ENCODE peak calls at places on chromosomes 4 and X, in four cellular contexts. W is A549, R is K562, D is HepG2. I is an unnamed sample.

GRCh38 chr4:11228575-11228974 is 200.1 kb downstream of the HS3ST1 start:
- DNase-seq in R (no peak), W (no peak), D (no peak), I (no peak)

GRCh38 chrX:9352683-9353430 is 112.0 kb upstream of the TBL1X start:
- DNase-seq in D (peak), W (peak), R (peak), I (no peak)

GRCh38 chrX:103839404-103839803 is 7.3 kb upstream of the RAB9B start:
- DNase-seq in R (no peak), D (no peak), W (no peak), I (no peak)

GRCh38 chr4:150237110-150237852 is 159.0 kb downstream of the DCLK2 start:
- DNase-seq in R (no peak), W (peak), D (no peak), I (no peak)

GRCh38 chr4:166078956-166079355 is 205.9 kb downstream of the TLL1 start:
- DNase-seq in R (no peak), W (no peak), D (no peak), I (no peak)

GRCh38 chr4:185398618-185399017 is 2.0 kb downstream of the ANKRD37 start:
- DNase-seq in D (no peak), W (no peak), R (no peak), I (no peak)

GRCh38 chr4:38889143-38889542 is 21.5 kb downstream of the FAM114A1 start:
- DNase-seq in D (peak), R (no peak), W (peak), I (no peak)

GRCh38 chrX:153981771-153982533 is 9.4 kb downstream of the TMEM187 start:
- DNase-seq in R (no peak), W (no peak), D (no peak), I (no peak)

GRCh38 chr4:126957555-126958440 is 675.0 kb upstream of the INTU start:
- DNase-seq in R (no peak), D (no peak), W (no peak), I (no peak)

GRCh38 chr4:47462799-47463234 is 685 bp downstream of the COMMD8 start:
- DNase-seq in R (no peak), W (no peak), D (no peak), I (no peak)

GRCh38 chrX:120029354-120029753 is 48.1 kb downstream of the RHOXF2B start:
- DNase-seq in W (no peak), R (no peak), D (no peak), I (no peak)

GRCh38 chrX:67787196-67787595 is 243.4 kb downstream of the AR start:
- DNase-seq in R (no peak), D (no peak), W (no peak), I (no peak)

GRCh38 chr4:2789801-2790582 is 2.9 kb upstream of the SH3BP2 start:
- DNase-seq in R (no peak), D (no peak), W (no peak), I (peak)

GRCh38 chr4:56134272-56134671 is 185.5 kb downstream of the CEP135 start:
- DNase-seq in R (no peak), W (no peak), D (peak), I (no peak)

GRCh38 chr4:141074098-141074878 is 59.0 kb downstream of the RNF150 start:
- DNase-seq in R (no peak), W (no peak), D (no peak), I (no peak)

GRCh38 chr4:15653864-15654391 is 1.2 kb downstream of the FBXL5 start:
- DNase-seq in W (peak), D (peak), R (peak), I (no peak)

GRCh38 chr4:39976945-39977488 is 694 bp downstream of the PDS5A start:
- DNase-seq in R (no peak), W (peak), D (no peak), I (peak)

GRCh38 chrX:103417933-103418332 is 41.6 kb downstream of the BEX3 start:
- DNase-seq in D (no peak), R (no peak), W (no peak), I (no peak)

GRCh38 chr4:126916626-126917140 is 716.1 kb upstream of the INTU start:
- DNase-seq in R (no peak), D (no peak), W (no peak), I (no peak)

GRCh38 chrX:39398973-39399268 is 597.7 kb downstream of the MID1IP1 start:
- DNase-seq in W (no peak), D (no peak), R (no peak), I (no peak)

GRCh38 chr4:3845744-3846429 is 79.7 kb downstream of the ADRA2C start:
- DNase-seq in D (no peak), W (no peak), R (no peak), I (no peak)

GRCh38 chrX:80879143-80879542 is 69.5 kb upstream of the BRWD3 start:
- DNase-seq in W (no peak), R (no peak), D (no peak), I (no peak)

GRCh38 chr4:132998585-132999230 is 150.4 kb upstream of the PCDH10 start:
- DNase-seq in R (no peak), D (no peak), W (no peak), I (no peak)

GRCh38 chr4:6960154-6960553 is 50.5 kb downstream of the TBC1D14 start:
- DNase-seq in R (no peak), W (no peak), D (no peak), I (no peak)

GRCh38 chr4:165654556-165654955 is 218.5 kb upstream of the TLL1 start:
- DNase-seq in R (no peak), D (peak), W (no peak), I (no peak)

GRCh38 chrX:21047034-21047455 is 327.2 kb upstream of the CNKSR2 start:
- DNase-seq in D (no peak), R (no peak), W (no peak), I (peak)

GRCh38 chr4:139558235-139559094 is 2.4 kb upstream of the SETD7 start:
- DNase-seq in D (no peak), W (no peak), R (no peak), I (no peak)

GRCh38 chr4:146134761-146135160 is 40.8 kb upstream of the LSM6 start:
- DNase-seq in D (no peak), W (no peak), R (no peak), I (no peak)

GRCh38 chr4:96355414-96355813 is 515.5 kb downstream of the PDHA2 start:
- DNase-seq in D (no peak), W (no peak), R (no peak), I (no peak)

GRCh38 chr4:86089924-86090323 is 269.9 kb downstream of the MAPK10 start:
- DNase-seq in R (no peak), W (no peak), D (no peak), I (no peak)

GRCh38 chrX:41386222-41386990 is 52.4 kb downstream of the DDX3X start:
- DNase-seq in W (no peak), R (no peak), D (no peak), I (no peak)

GRCh38 chrX:84175943-84176342 is 12.1 kb downstream of the RPS6KA6 start:
- DNase-seq in D (no peak), W (no peak), R (no peak), I (no peak)

GRCh38 chr4:184671101-184671500 is 21.6 kb downstream of the PRIMPOL start:
- DNase-seq in D (no peak), W (no peak), R (no peak), I (no peak)

GRCh38 chrX:41619221-41619620 is 69.6 kb upstream of the GPR34 start:
- DNase-seq in D (no peak), R (no peak), W (no peak), I (no peak)

GRCh38 chr4:26176621-26177121 is 144.1 kb upstream of the RBPJ start:
- DNase-seq in W (no peak), D (no peak), R (no peak), I (no peak)

GRCh38 chr4:112266823-112267222 is 18.9 kb downstream of the TIFA start:
- DNase-seq in W (peak), R (peak), D (no peak), I (no peak)

GRCh38 chr4:19987746-19988145 is 264.0 kb upstream of the SLIT2 start:
- DNase-seq in W (no peak), D (no peak), R (no peak), I (no peak)

GRCh38 chr4:88255111-88255510 is 29.2 kb downstream of the PPM1K start:
- DNase-seq in R (no peak), D (no peak), W (no peak), I (no peak)
- TF ChIP-seq HMGXB4 in R (no peak), D (no peak), W (no peak), I (no peak)

GRCh38 chrX:28124416-28124815 is 143.2 kb upstream of the DCAF8L1 start:
- DNase-seq in R (no peak), D (no peak), W (no peak), I (no peak)
- TF ChIP-seq HMGXB4 in R (no peak), D (no peak), W (no peak), I (no peak)

GRCh38 chr4:23058113-23058512 is 365.4 kb downstream of the GBA3 start:
- DNase-seq in D (no peak), W (no peak), R (no peak), I (no peak)
- TF ChIP-seq HMGXB4 in D (no peak), W (no peak), R (no peak), I (no peak)

GRCh38 chr4:180994722-180995121 is 1248.5 kb upstream of the TENM3 start:
- DNase-seq in D (no peak), R (no peak), W (no peak), I (no peak)
- TF ChIP-seq HMGXB4 in D (no peak), R (no peak), W (no peak), I (no peak)

GRCh38 chr4:1349359-1350168 is 2.6 kb downstream of the UVSSA start:
- DNase-seq in R (no peak), D (no peak), W (no peak), I (no peak)
- TF ChIP-seq HMGXB4 in R (no peak), D (no peak), W (no peak), I (no peak)

GRCh38 chr4:14431155-14432134 is 570.8 kb upstream of the CPEB2 start:
- DNase-seq in D (no peak), R (no peak), W (no peak), I (no peak)
- TF ChIP-seq HMGXB4 in D (no peak), R (no peak), W (no peak), I (no peak)

GRCh38 chrX:133776072-133776471 is 209.3 kb downstream of the GPC3 start:
- DNase-seq in R (peak), D (no peak), W (peak), I (peak)
- TF ChIP-seq HMGXB4 in R (no peak), D (no peak), W (no peak), I (no peak)

GRCh38 chr4:183429489-183429888 is 14.9 kb upstream of the CDKN2AIP start:
- DNase-seq in R (no peak), W (no peak), D (no peak), I (no peak)

GRCh38 chr4:183426507-183426906 is 17.9 kb upstream of the CDKN2AIP start:
- DNase-seq in D (no peak), R (no peak), W (no peak), I (no peak)

GRCh38 chr4:183430987-183431347 is 13.5 kb upstream of the CDKN2AIP start:
- DNase-seq in D (no peak), R (no peak), W (no peak), I (no peak)

GRCh38 chr4:183431614-183432013 is 12.8 kb upstream of the CDKN2AIP start:
- DNase-seq in W (no peak), D (no peak), R (no peak), I (no peak)

GRCh38 chr4:183430317-183430986 is 14.0 kb upstream of the CDKN2AIP start:
- DNase-seq in R (no peak), D (no peak), W (no peak), I (peak)
- TF ChIP-seq HMGXB4 in R (no peak), D (no peak), W (no peak), I (no peak)

DNA sequence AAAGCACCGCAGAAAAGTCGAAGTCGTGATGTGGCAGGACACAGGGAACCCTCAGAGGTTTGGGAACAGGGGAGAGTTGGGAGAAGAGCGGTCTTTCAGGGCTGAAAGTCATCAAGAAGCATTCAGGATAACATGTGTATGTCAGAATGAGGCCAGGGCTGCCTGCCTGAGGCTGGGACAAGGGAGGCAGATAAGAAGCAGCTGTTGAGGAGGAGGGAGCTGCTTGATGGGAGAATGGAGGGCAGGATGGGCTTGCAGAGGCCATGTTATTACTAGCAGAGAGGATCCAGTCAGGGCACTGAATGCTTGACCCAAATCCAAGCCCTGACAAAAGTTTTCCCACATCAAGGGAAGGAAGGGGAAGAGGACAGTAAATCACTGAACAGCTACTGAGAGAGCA is 132.0 kb downstream of the ATG4A start:
- DNase-seq in D (no peak), R (no peak), W (no peak), I (no peak)
- TF ChIP-seq HMGXB4 in D (no peak), R (no peak), W (no peak), I (no peak)

DNA sequence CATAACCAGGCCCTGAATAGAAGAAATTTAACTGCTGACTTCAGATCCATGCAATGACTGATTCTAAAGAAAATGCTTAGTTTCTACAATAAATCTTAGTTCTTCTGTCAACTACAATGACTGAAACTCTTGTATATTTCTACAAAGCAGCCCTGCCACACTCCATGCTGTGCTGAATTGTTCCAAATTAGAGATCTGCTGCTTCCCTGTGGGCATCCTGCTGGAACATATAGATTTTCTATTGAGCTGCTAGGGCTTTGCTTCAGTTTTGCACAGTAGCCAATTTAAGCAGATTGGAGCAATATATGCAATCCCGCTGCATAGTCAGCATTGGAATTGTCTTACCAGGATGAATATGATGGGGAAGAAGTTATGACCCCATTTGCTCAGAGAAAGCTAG is 312.8 kb upstream of the SMIM31 start:
- DNase-seq in W (no peak), D (no peak), R (no peak), I (no peak)
- TF ChIP-seq HMGXB4 in W (no peak), D (no peak), R (no peak), I (no peak)

I was measured in WTC11.